ENCODE peak calls at places on chromosome 22, in four cellular contexts. I, U, B and K are unnamed samples.

GRCh38 chr22:44668190-44668885 is 33.7 kb upstream of the PRR5 start:
- DNase-seq in I (no peak), B (no peak), U (no peak), K (no peak)

GRCh38 chr22:26592368-26593015 is 2.6 kb upstream of the TPST2 start:
- DNase-seq in I (no peak), U (no peak), B (no peak), K (no peak)

GRCh38 chr22:46795140-46795539 is 32.7 kb downstream of the TBC1D22A start:
- DNase-seq in U (no peak), B (no peak), I (no peak), K (no peak)

GRCh38 chr22:43618517-43618916 is 193.6 kb downstream of the EFCAB6 start:
- DNase-seq in B (no peak), U (no peak), I (no peak), K (no peak)

GRCh38 chr22:45628508-45628907 is 43.1 kb upstream of the ATXN10 start:
- DNase-seq in B (no peak), I (no peak), U (no peak), K (no peak)

GRCh38 chr22:50105529-50106100 is 15.8 kb downstream of the MOV10L1 start:
- DNase-seq in I (peak), B (no peak), U (no peak), K (no peak)

GRCh38 chr22:17883356-17883755 is 109.1 kb upstream of the BID start:
- DNase-seq in I (no peak), B (no peak), U (no peak), K (no peak)

GRCh38 chr22:41417622-41418390 is 28.8 kb downstream of the TOB2 start:
- DNase-seq in U (peak), I (no peak), B (no peak), K (no peak)

GRCh38 chr22:21919526-21920307 is 32.9 kb downstream of the PPM1F start:
- DNase-seq in B (no peak), I (no peak), U (no peak), K (no peak)

GRCh38 chr22:30421695-30422480 is 3.7 kb upstream of the MTFP1 start:
- DNase-seq in B (no peak), I (no peak), U (no peak), K (no peak)

GRCh38 chr22:35622132-35622913 is 5.2 kb upstream of the MB start:
- DNase-seq in U (no peak), B (no peak), I (no peak), K (no peak)

GRCh38 chr22:40679249-40679963 is at the start of gene MCHR1:
- DNase-seq in U (no peak), I (no peak), B (no peak), K (no peak)

GRCh38 chr22:41308054-41308453 is 6.7 kb downstream of the ZC3H7B start:
- DNase-seq in U (no peak), B (no peak), I (peak), K (no peak)

GRCh38 chr22:27961680-27962079 is 42.6 kb upstream of the PITPNB start:
- DNase-seq in B (no peak), U (no peak), I (no peak), K (no peak)

GRCh38 chr22:30781271-30781875 is 86.7 kb downstream of the OSBP2 start:
- DNase-seq in U (no peak), B (no peak), I (no peak), K (no peak)

GRCh38 chr22:50178871-50179869 is 6.5 kb upstream of the TRABD start:
- DNase-seq in B (no peak), U (no peak), I (no peak), K (no peak)

GRCh38 chr22:25404923-25405853 is 159.3 kb upstream of the GRK3 start:
- DNase-seq in I (peak), U (peak), B (peak), K (no peak)

GRCh38 chr22:38284042-38284402 is 11.2 kb upstream of the TMEM184B start:
- DNase-seq in U (peak), I (peak), B (peak), K (no peak)

GRCh38 chr22:46139895-46140350 is 10.4 kb upstream of the PPARA start:
- DNase-seq in B (no peak), U (no peak), I (no peak), K (no peak)

GRCh38 chr22:28279888-28280287 is 360.8 kb upstream of the PITPNB start:
- DNase-seq in I (peak), U (no peak), B (no peak), K (no peak)

GRCh38 chr22:35070451-35071093 is 4.6 kb downstream of the ISX start:
- DNase-seq in U (no peak), B (no peak), I (no peak), K (no peak)

GRCh38 chr22:42820075-42820763 is 36.9 kb downstream of the ARFGAP3 start:
- DNase-seq in B (peak), U (no peak), I (peak), K (no peak)

GRCh38 chr22:22362939-22363338 is 118.4 kb downstream of the VPREB1 start:
- DNase-seq in B (no peak), I (no peak), U (no peak), K (no peak)

GRCh38 chr22:42768385-42769035 is 47.8 kb upstream of the A4GALT start:
- DNase-seq in U (no peak), I (no peak), B (no peak), K (no peak)

GRCh38 chr22:49613871-49614270 is 213.8 kb downstream of the BRD1 start:
- DNase-seq in B (no peak), I (no peak), U (peak), K (no peak)

GRCh38 chr22:23709107-23709506 is 18.3 kb downstream of the RGL4 start:
- DNase-seq in U (no peak), I (no peak), B (no peak), K (no peak)

GRCh38 chr22:30826670-30827355 is 132.1 kb downstream of the OSBP2 start:
- DNase-seq in I (no peak), B (no peak), U (no peak), K (no peak)

GRCh38 chr22:20196094-20196840 is 45.4 kb upstream of the CCDC188 start:
- DNase-seq in U (no peak), I (no peak), B (no peak), K (no peak)